ENCODE peak calls at places on chromosomes 6 and 20, in six cellular contexts. One of them, this sample, is unnamed.

GRCh38 chr6:56430629-56431600 is 183.5 kb upstream of the COL21A1 start:
- DNase-seq in dorsolateral prefrontal cortex: no peak
- DNase-seq in choroid plexus epithelial cell: no peak
- DNase-seq in upper lobe of left lung: no peak
- DNase-seq in neural crest cell: no peak
- DNase-seq in GM20000: no peak
- DNase-seq in this sample: no peak

GRCh38 chr20:43843096-43843964 is 71.3 kb upstream of the TOX2 start:
- DNase-seq in GM20000: no peak
- DNase-seq in upper lobe of left lung: peak
- DNase-seq in choroid plexus epithelial cell: peak
- DNase-seq in neural crest cell: no peak
- DNase-seq in dorsolateral prefrontal cortex: no peak
- DNase-seq in this sample: no peak

GRCh38 chr6:149904661-149905370 is 6.9 kb upstream of the RAET1E start:
- DNase-seq in choroid plexus epithelial cell: no peak
- DNase-seq in GM20000: no peak
- DNase-seq in neural crest cell: no peak
- DNase-seq in upper lobe of left lung: no peak
- DNase-seq in dorsolateral prefrontal cortex: no peak
- DNase-seq in this sample: no peak

GRCh38 chr20:50427740-50428462 is 82.3 kb upstream of the PTPN1 start:
- DNase-seq in GM20000: no peak
- DNase-seq in upper lobe of left lung: peak
- DNase-seq in choroid plexus epithelial cell: peak
- DNase-seq in neural crest cell: no peak
- DNase-seq in dorsolateral prefrontal cortex: no peak
- DNase-seq in this sample: no peak

GRCh38 chr6:166663568-166663967 is 36.5 kb upstream of the RPS6KA2 start:
- DNase-seq in neural crest cell: no peak
- DNase-seq in GM20000: no peak
- DNase-seq in choroid plexus epithelial cell: no peak
- DNase-seq in upper lobe of left lung: no peak
- DNase-seq in dorsolateral prefrontal cortex: no peak
- DNase-seq in this sample: no peak

GRCh38 chr20:62267543-62267942 is 29.2 kb downstream of the OSBPL2 start:
- DNase-seq in neural crest cell: no peak
- DNase-seq in GM20000: no peak
- DNase-seq in upper lobe of left lung: no peak
- DNase-seq in choroid plexus epithelial cell: no peak
- DNase-seq in dorsolateral prefrontal cortex: no peak
- DNase-seq in this sample: no peak

GRCh38 chr6:125048274-125048673 is 86.0 kb downstream of the RNF217 start:
- DNase-seq in choroid plexus epithelial cell: no peak
- DNase-seq in upper lobe of left lung: no peak
- DNase-seq in GM20000: no peak
- DNase-seq in neural crest cell: no peak
- DNase-seq in dorsolateral prefrontal cortex: no peak
- DNase-seq in this sample: no peak

GRCh38 chr20:56166781-56167465 is 81.6 kb upstream of the MC3R start:
- DNase-seq in choroid plexus epithelial cell: no peak
- DNase-seq in neural crest cell: no peak
- DNase-seq in GM20000: no peak
- DNase-seq in dorsolateral prefrontal cortex: no peak
- DNase-seq in upper lobe of left lung: no peak
- DNase-seq in this sample: no peak

GRCh38 chr6:36853325-36853724 is 14.1 kb upstream of the CPNE5 start:
- DNase-seq in dorsolateral prefrontal cortex: no peak
- DNase-seq in GM20000: no peak
- DNase-seq in choroid plexus epithelial cell: peak
- DNase-seq in neural crest cell: no peak
- DNase-seq in upper lobe of left lung: peak
- DNase-seq in this sample: no peak

GRCh38 chr6:36743538-36744441 is 46.2 kb downstream of the RAB44 start:
- DNase-seq in choroid plexus epithelial cell: no peak
- DNase-seq in dorsolateral prefrontal cortex: no peak
- DNase-seq in upper lobe of left lung: no peak
- DNase-seq in GM20000: no peak
- DNase-seq in neural crest cell: no peak
- DNase-seq in this sample: no peak

GRCh38 chr6:157952751-157953479 is 28.7 kb upstream of the SYNJ2 start:
- DNase-seq in choroid plexus epithelial cell: no peak
- DNase-seq in neural crest cell: no peak
- DNase-seq in dorsolateral prefrontal cortex: no peak
- DNase-seq in upper lobe of left lung: no peak
- DNase-seq in GM20000: no peak
- DNase-seq in this sample: no peak

GRCh38 chr20:39916236-39916635 is 772.8 kb downstream of the MAFB start:
- DNase-seq in dorsolateral prefrontal cortex: no peak
- DNase-seq in GM20000: no peak
- DNase-seq in neural crest cell: no peak
- DNase-seq in upper lobe of left lung: no peak
- DNase-seq in choroid plexus epithelial cell: no peak
- DNase-seq in this sample: no peak

GRCh38 chr6:111874030-111874425 is 776 bp upstream of the FYN start:
- DNase-seq in choroid plexus epithelial cell: peak
- DNase-seq in dorsolateral prefrontal cortex: no peak
- DNase-seq in neural crest cell: no peak
- DNase-seq in upper lobe of left lung: peak
- DNase-seq in GM20000: peak
- DNase-seq in this sample: no peak

GRCh38 chr6:96755096-96755495 is 82.2 kb downstream of the GPR63 start:
- DNase-seq in dorsolateral prefrontal cortex: no peak
- DNase-seq in GM20000: no peak
- DNase-seq in choroid plexus epithelial cell: no peak
- DNase-seq in neural crest cell: no peak
- DNase-seq in upper lobe of left lung: no peak
- DNase-seq in this sample: no peak

GRCh38 chr6:96761794-96762193 is 75.5 kb downstream of the GPR63 start:
- DNase-seq in neural crest cell: no peak
- DNase-seq in upper lobe of left lung: no peak
- DNase-seq in dorsolateral prefrontal cortex: no peak
- DNase-seq in GM20000: no peak
- DNase-seq in choroid plexus epithelial cell: no peak
- DNase-seq in this sample: no peak

GRCh38 chr6:96762599-96762998 is 74.7 kb downstream of the GPR63 start:
- DNase-seq in neural crest cell: no peak
- DNase-seq in GM20000: no peak
- DNase-seq in choroid plexus epithelial cell: no peak
- DNase-seq in dorsolateral prefrontal cortex: no peak
- DNase-seq in upper lobe of left lung: no peak
- DNase-seq in this sample: no peak

DNA sequence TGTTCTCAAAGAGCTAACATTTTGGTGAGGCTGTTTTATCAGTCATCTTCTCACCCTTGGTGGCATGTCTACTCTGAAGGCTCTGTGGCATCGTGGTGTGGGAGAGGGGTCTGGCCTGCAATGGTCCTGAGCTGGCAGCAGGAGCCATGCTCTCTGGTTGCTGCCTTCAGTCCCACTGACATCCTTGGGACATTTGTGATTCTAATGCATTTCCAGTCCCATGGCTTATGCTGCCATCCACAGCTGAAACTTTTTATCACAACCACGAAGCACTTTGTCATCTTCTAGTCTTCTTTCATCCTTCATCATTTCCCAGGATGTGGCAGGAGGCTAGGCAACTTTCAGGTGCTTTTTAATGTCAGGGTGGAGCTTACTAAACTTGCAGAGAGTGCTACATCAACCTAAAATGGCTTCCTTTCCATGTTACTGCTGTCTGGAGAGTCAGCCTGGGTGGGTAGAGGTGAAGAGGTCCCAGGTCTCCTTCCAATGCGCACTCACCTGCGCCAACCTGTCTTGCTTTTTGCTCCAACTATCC is 77.1 kb downstream of the GPR63 start:
- DNase-seq in upper lobe of left lung: no peak
- DNase-seq in dorsolateral prefrontal cortex: no peak
- DNase-seq in neural crest cell: no peak
- DNase-seq in GM20000: no peak
- DNase-seq in choroid plexus epithelial cell: no peak
- DNase-seq in this sample: no peak
- TF ChIP-seq CTCF in upper lobe of left lung: no peak
- TF ChIP-seq CTCF in dorsolateral prefrontal cortex: peak
- TF ChIP-seq CTCF in neural crest cell: no peak
- TF ChIP-seq CTCF in GM20000: peak
- TF ChIP-seq CTCF in choroid plexus epithelial cell: no peak
- TF ChIP-seq CTCF in this sample: no peak

GRCh38 chr6:78517399-78517798 is 350.0 kb upstream of the IRAK1BP1 start:
- DNase-seq in neural crest cell: no peak
- DNase-seq in choroid plexus epithelial cell: no peak
- DNase-seq in dorsolateral prefrontal cortex: no peak
- DNase-seq in GM20000: no peak
- DNase-seq in upper lobe of left lung: no peak
- DNase-seq in this sample: no peak

GRCh38 chr6:78511019-78511418 is 356.3 kb upstream of the IRAK1BP1 start:
- DNase-seq in neural crest cell: no peak
- DNase-seq in choroid plexus epithelial cell: no peak
- DNase-seq in upper lobe of left lung: no peak
- DNase-seq in dorsolateral prefrontal cortex: no peak
- DNase-seq in GM20000: no peak
- DNase-seq in this sample: no peak

DNA sequence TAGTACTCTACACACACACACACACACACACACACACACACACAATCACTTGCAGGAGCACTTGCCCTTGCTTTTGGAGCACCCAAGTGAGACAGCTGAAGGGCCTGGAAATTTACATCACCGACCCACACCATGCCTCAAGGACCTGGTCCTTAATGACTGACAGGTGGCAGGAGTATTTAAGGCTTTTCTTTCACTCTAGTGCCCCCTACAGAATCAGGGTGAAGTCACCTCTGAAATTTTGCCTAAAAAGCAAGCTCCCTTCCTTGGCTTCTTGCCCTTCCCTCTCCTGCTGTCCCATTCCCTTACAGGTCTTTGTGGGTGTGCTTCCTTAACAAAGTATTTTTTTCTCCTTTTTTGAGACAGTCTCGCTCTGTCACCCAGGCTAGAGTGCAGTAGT is 353.5 kb upstream of the IRAK1BP1 start:
- DNase-seq in neural crest cell: no peak
- DNase-seq in choroid plexus epithelial cell: no peak
- DNase-seq in upper lobe of left lung: no peak
- DNase-seq in dorsolateral prefrontal cortex: no peak
- DNase-seq in GM20000: peak
- DNase-seq in this sample: no peak
- TF ChIP-seq CTCF in neural crest cell: peak
- TF ChIP-seq CTCF in choroid plexus epithelial cell: peak
- TF ChIP-seq CTCF in upper lobe of left lung: no peak
- TF ChIP-seq CTCF in dorsolateral prefrontal cortex: no peak
- TF ChIP-seq CTCF in GM20000: no peak
- TF ChIP-seq CTCF in this sample: no peak

GRCh38 chr6:131910956-131911355 is 40.2 kb downstream of the CCN2 start:
- DNase-seq in neural crest cell: no peak
- DNase-seq in dorsolateral prefrontal cortex: no peak
- DNase-seq in upper lobe of left lung: no peak
- DNase-seq in choroid plexus epithelial cell: no peak
- DNase-seq in GM20000: no peak
- DNase-seq in this sample: no peak

GRCh38 chr6:131914234-131914633 is 36.9 kb downstream of the CCN2 start:
- DNase-seq in choroid plexus epithelial cell: no peak
- DNase-seq in upper lobe of left lung: no peak
- DNase-seq in GM20000: no peak
- DNase-seq in neural crest cell: no peak
- DNase-seq in dorsolateral prefrontal cortex: no peak
- DNase-seq in this sample: no peak

GRCh38 chr6:131909408-131910218 is 41.6 kb downstream of the CCN2 start:
- DNase-seq in GM20000: peak
- DNase-seq in upper lobe of left lung: peak
- DNase-seq in neural crest cell: peak
- DNase-seq in choroid plexus epithelial cell: peak
- DNase-seq in dorsolateral prefrontal cortex: peak
- DNase-seq in this sample: peak

GRCh38 chr6:131911951-131912350 is 39.2 kb downstream of the CCN2 start:
- DNase-seq in GM20000: no peak
- DNase-seq in neural crest cell: no peak
- DNase-seq in upper lobe of left lung: no peak
- DNase-seq in choroid plexus epithelial cell: peak
- DNase-seq in dorsolateral prefrontal cortex: no peak
- DNase-seq in this sample: no peak

DNA sequence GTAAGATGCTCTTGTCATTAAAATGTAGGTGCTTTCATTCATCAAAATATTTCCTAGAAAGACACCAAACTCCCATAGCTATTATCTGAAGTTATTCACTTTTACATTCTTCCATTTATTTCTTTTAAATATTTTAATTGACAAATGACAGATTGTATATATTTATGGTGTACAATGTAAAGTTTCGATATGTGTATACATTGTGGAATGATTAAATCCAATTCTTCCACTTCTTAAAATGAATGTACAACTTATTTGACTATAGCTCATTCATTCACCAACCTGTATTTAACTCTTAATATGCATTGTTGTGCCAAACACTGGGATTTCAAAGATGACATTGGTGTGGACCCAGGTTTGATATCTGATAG is 41.0 kb downstream of the CCN2 start:
- DNase-seq in neural crest cell: no peak
- DNase-seq in choroid plexus epithelial cell: no peak
- DNase-seq in dorsolateral prefrontal cortex: no peak
- DNase-seq in GM20000: no peak
- DNase-seq in upper lobe of left lung: no peak
- DNase-seq in this sample: no peak
- TF ChIP-seq CTCF in neural crest cell: peak
- TF ChIP-seq CTCF in choroid plexus epithelial cell: no peak
- TF ChIP-seq CTCF in dorsolateral prefrontal cortex: no peak
- TF ChIP-seq CTCF in GM20000: no peak
- TF ChIP-seq CTCF in upper lobe of left lung: no peak
- TF ChIP-seq CTCF in this sample: no peak

GRCh38 chr6:12277401-12277800 is 12.8 kb upstream of the EDN1 start:
- DNase-seq in GM20000: no peak
- DNase-seq in upper lobe of left lung: no peak
- DNase-seq in choroid plexus epithelial cell: no peak
- DNase-seq in neural crest cell: no peak
- DNase-seq in dorsolateral prefrontal cortex: no peak
- DNase-seq in this sample: no peak

GRCh38 chr6:12271594-12271993 is 18.6 kb upstream of the EDN1 start:
- DNase-seq in dorsolateral prefrontal cortex: no peak
- DNase-seq in choroid plexus epithelial cell: no peak
- DNase-seq in neural crest cell: no peak
- DNase-seq in GM20000: no peak
- DNase-seq in upper lobe of left lung: no peak
- DNase-seq in this sample: no peak

GRCh38 chr6:12271997-12272396 is 18.2 kb upstream of the EDN1 start:
- DNase-seq in choroid plexus epithelial cell: no peak
- DNase-seq in upper lobe of left lung: no peak
- DNase-seq in dorsolateral prefrontal cortex: no peak
- DNase-seq in GM20000: no peak
- DNase-seq in neural crest cell: no peak
- DNase-seq in this sample: no peak

GRCh38 chr6:12276332-12276943 is 13.7 kb upstream of the EDN1 start:
- DNase-seq in dorsolateral prefrontal cortex: no peak
- DNase-seq in choroid plexus epithelial cell: no peak
- DNase-seq in upper lobe of left lung: no peak
- DNase-seq in GM20000: no peak
- DNase-seq in neural crest cell: no peak
- DNase-seq in this sample: no peak

DNA sequence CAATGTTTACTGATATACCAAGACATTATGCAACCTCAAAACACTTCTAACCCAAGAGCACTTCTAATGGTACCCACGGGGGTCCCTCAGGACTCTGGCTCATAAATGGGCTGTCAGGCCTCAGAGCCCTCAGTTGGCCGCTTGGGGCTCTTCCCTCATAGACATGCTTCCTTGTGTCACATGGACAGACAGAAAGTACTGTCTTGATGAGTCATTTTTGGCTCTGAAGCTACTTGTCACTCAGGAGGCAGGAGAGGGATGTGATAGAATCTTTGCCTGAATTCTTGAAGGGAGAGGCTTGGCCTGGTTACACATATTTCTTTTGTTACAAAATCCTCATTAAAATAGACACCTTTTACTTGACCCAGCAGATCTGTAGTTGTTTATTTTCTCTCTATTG is 15.1 kb upstream of the EDN1 start:
- DNase-seq in upper lobe of left lung: no peak
- DNase-seq in neural crest cell: no peak
- DNase-seq in GM20000: no peak
- DNase-seq in dorsolateral prefrontal cortex: no peak
- DNase-seq in choroid plexus epithelial cell: peak
- DNase-seq in this sample: no peak
- TF ChIP-seq CTCF in upper lobe of left lung: no peak
- TF ChIP-seq CTCF in neural crest cell: no peak
- TF ChIP-seq CTCF in GM20000: no peak
- TF ChIP-seq CTCF in dorsolateral prefrontal cortex: no peak
- TF ChIP-seq CTCF in choroid plexus epithelial cell: no peak
- TF ChIP-seq CTCF in this sample: no peak

This sample was measured in progenitor cell of endocrine pancreas.